ENCODE peak calls at places on chromosomes 4 and X, in five cellular contexts. X, O, C, T and E are unnamed samples.
A peak's percentile ranks its signal among the peaks of the same experiment; 100 is the strongest.

GRCh38 chr4:107740381-107740780 is 20.3 kb upstream of the PAPSS1 start:
- DNase-seq in C (no peak), T (no peak), O (peak; percentile 9), X (no peak), E (no peak)

GRCh38 chr4:176479745-176480144 is 160.0 kb downstream of the SPCS3 start:
- DNase-seq in C (no peak), T (no peak), O (no peak), X (no peak), E (no peak)

GRCh38 chr4:156779774-156780173 is 191.8 kb downstream of the PDGFC start:
- DNase-seq in C (no peak), T (no peak), O (peak; percentile 95), X (no peak), E (no peak)

GRCh38 chr4:153038493-153039311 is 102.6 kb downstream of the FHDC1 start:
- DNase-seq in X (no peak), C (no peak), T (no peak), O (no peak), E (no peak)

GRCh38 chrX:1041051-1041450 is 171.4 kb downstream of the CRLF2 start:
- DNase-seq in C (no peak), X (no peak), T (peak; percentile 67), O (no peak), E (no peak)

GRCh38 chr4:111618908-111619307 is 526.3 kb upstream of the FAM241A start:
- DNase-seq in X (no peak), T (no peak), C (no peak), O (no peak), E (no peak)

GRCh38 chrX:70001269-70001668 is 48.5 kb downstream of the AWAT2 start:
- DNase-seq in T (no peak), O (no peak), X (no peak), C (no peak), E (no peak)

GRCh38 chrX:13763489-13763888 is 28.9 kb downstream of the OFD1 start:
- DNase-seq in X (no peak), C (peak; percentile 67), O (no peak), T (no peak), E (no peak)

GRCh38 chr4:124936427-124936826 is 223.9 kb upstream of the ANKRD50 start:
- DNase-seq in O (peak; percentile 66), X (no peak), T (no peak), C (peak; percentile 73), E (no peak)

GRCh38 chr4:113645771-113646455 is 115.6 kb downstream of the CAMK2D start:
- DNase-seq in C (no peak), O (peak; percentile 43), X (no peak), T (no peak), E (no peak)

GRCh38 chrX:131544218-131544617 is 344 bp downstream of the OR13H1 start:
- DNase-seq in X (peak; percentile 11), C (no peak), O (no peak), T (no peak), E (no peak)

GRCh38 chrX:138006176-138006575 is 440.2 kb downstream of the ZIC3 start:
- DNase-seq in O (no peak), T (no peak), C (no peak), X (no peak), E (no peak)

GRCh38 chrX:153019166-153019565 is 25.2 kb upstream of the PNMA5 start:
- DNase-seq in O (no peak), T (no peak), C (no peak), X (no peak), E (no peak)

GRCh38 chr4:167721574-167721973 is 370.8 kb upstream of the ANXA10 start:
- DNase-seq in O (no peak), C (no peak), T (no peak), X (no peak), E (no peak)

GRCh38 chrX:119062750-119063374 is 9.9 kb upstream of the CT47C1 start:
- DNase-seq in X (no peak), O (no peak), T (no peak), C (no peak), E (no peak)

GRCh38 chr4:137075586-137075985 is 456.7 kb downstream of the PCDH18 start:
- DNase-seq in X (no peak), T (no peak), C (no peak), O (no peak), E (no peak)

GRCh38 chr4:53704329-53704728 is 113.0 kb upstream of the LNX1 start:
- DNase-seq in X (no peak), C (no peak), T (no peak), O (no peak), E (no peak)

GRCh38 chrX:40440841-40441240 is 139.9 kb upstream of the ATP6AP2 start:
- DNase-seq in C (no peak), T (no peak), X (no peak), O (peak; percentile 17), E (no peak)

GRCh38 chr4:80335554-80336358 is at the start of gene CFAP299:
- DNase-seq in T (peak; percentile 84), C (peak; percentile 69), O (peak; percentile 86), X (peak; percentile 92), E (no peak)

GRCh38 chr4:74618659-74619058 is 173.7 kb downstream of the AREG start:
- DNase-seq in O (no peak), X (no peak), T (no peak), C (no peak), E (no peak)

GRCh38 chrX:15349046-15349445 is 13.7 kb upstream of the PIGA start:
- DNase-seq in X (no peak), O (peak; percentile 60), C (no peak), T (no peak), E (no peak)

GRCh38 chr4:149997881-149998421 is 80.3 kb upstream of the DCLK2 start:
- DNase-seq in O (no peak), T (no peak), X (no peak), C (no peak), E (no peak)

GRCh38 chr4:114249561-114250356 is 270.3 kb upstream of the ARSJ start:
- DNase-seq in C (no peak), X (no peak), O (no peak), T (no peak), E (no peak)

GRCh38 chr4:1330761-1331590 is 16.0 kb upstream of the UVSSA start:
- DNase-seq in X (no peak), T (peak; percentile 72), C (no peak), O (no peak), E (no peak)

GRCh38 chrX:114626323-114626722 is 42.4 kb downstream of the HTR2C start:
- DNase-seq in T (no peak), X (no peak), C (no peak), O (peak; percentile 25), E (no peak)

GRCh38 chr4:81319657-81320056 is 104.6 kb upstream of the PRKG2 start:
- DNase-seq in O (no peak), T (no peak), X (no peak), C (no peak), E (no peak)

GRCh38 chr4:15725608-15726007 is 22.7 kb downstream of the BST1 start:
- DNase-seq in O (no peak), C (no peak), T (no peak), X (no peak), E (no peak)

DNA sequence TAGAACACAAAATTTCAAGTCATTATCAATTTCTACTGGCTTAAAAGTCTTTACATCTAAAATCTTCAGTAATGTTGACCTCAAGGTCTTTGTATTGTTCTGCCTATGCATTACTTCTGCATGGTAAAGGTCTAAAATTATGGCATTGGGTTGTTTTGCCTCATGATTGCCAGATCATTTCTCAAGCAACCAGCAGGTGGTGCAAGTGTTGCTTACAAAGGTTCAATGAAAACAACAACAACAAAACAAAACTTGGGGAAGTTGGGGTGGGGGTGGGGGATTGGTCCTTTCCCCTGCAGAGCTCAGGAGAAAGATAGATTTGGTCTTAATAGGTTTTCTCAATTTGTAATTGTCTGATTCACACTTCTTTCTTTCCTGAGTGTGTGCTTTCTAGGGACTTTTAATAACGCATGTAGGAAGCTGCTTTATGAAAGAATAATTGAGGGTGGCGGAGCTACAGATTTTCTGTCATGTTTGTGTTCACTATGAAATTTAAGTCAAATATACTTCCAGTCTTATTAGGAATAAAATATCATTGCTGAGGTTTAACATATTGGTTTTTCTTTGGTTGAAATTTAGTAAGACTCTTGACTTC is 145.1 kb downstream of the COL4A5 start:
- DNase-seq in X (peak; percentile 29), O (peak; percentile 0), T (no peak), C (no peak), E (no peak)
- TF ChIP-seq CTCF in X (no peak), O (peak; percentile 40), T (no peak), C (no peak), E (peak; percentile 67)

DNA sequence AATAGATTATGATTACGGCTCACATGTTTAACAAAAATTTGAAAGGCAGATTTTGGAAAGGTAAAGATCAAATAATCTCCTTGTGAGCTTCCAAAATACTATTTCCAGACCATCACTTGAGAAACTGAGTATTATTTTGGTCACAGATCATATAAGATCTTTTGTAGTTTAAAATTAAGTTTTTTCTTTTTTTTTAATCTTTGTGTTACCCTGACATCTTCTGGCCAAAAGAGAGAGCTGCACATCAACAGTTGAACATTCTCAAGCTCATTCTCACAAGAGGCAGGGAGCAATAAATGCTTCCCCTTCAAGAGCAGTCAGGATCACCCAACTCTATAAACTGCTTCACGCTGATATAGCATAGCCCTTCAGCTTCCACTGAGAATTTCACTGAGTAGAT is 15.9 kb downstream of the TMEM192 start:
- DNase-seq in X (no peak), O (peak; percentile 38), C (peak; percentile 9), T (no peak), E (no peak)
- TF ChIP-seq CTCF in X (peak; percentile 44), O (peak; percentile 72), C (no peak), T (no peak), E (peak; percentile 86)

DNA sequence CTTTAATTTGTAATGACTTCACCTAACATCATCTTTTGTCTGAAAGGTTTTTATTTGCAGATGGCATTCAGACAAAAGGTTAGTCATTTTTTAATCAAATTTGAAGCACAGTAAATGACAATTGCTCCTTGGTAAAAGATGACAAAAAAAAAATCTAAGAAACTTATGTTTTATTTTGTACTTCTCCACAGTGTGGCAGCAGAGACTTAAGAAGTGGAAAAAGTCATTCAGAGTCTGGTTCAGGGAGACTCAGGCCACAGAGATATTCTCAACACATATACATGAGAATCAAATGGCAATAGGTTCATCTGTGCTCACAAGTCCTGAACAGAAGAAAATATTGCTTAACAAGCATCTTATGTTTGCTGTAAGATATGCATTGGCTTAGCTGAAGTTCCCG is 436.2 kb downstream of the KCNIP4 start:
- DNase-seq in C (no peak), O (peak; percentile 12), X (no peak), T (no peak), E (no peak)
- TF ChIP-seq CTCF in C (no peak), O (peak; percentile 30), X (peak; percentile 37), T (no peak), E (peak; percentile 83)

DNA sequence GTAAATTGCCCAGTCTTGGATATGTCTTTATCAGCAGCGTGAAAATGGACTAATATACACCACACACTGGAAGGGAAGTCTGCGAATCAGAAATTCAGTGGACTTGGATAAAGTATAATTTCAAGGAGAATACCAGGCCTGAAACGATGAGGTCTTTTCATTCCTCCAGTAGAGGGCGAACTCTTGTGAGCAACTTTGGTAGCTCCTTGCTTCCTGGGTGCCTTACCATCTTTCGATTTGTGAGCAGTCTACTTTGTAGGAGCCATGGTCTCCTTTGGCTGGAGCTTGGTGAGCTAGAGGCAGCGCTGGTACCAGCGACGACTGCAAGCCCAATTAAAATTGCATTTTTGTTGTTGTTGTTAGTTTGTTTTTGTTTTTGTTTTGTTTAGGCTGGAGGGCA is 791.9 kb downstream of the FAT4 start:
- DNase-seq in O (peak; percentile 3), X (peak; percentile 22), T (no peak), C (no peak), E (no peak)
- TF ChIP-seq CTCF in O (peak; percentile 32), X (no peak), T (no peak), C (no peak), E (peak; percentile 50)

GRCh38 chrX:19683817-19684216 is 168.5 kb upstream of the MAP3K15 start:
- DNase-seq in X (no peak), O (no peak), T (no peak), C (no peak), E (no peak)
- TF ChIP-seq CTCF in X (no peak), O (no peak), T (no peak), C (no peak), E (no peak)